ENCODE peak calls at places on chromosomes 1 and 21, in eight cellular contexts. G is stimulated activated CD8-positive, alpha-beta memory T cell treated with anti-CD3 and anti-CD28 coated beads, Interleukin-7, amount 100 ng/mL, for 1 hour; H is effector memory CD4-positive, alpha-beta T cell; D is smooth muscle cell of the brain vasculature; W is activated T-helper 9 cell treated with anti-CD3 and anti-CD28 coated beads, Interleukin-2, amount 50 U/mL, for 16 hours; T is A172; K is HEK293T; Q is LHCN-M2. A is an unnamed sample.

GRCh38 chr1:10795305-10796021 is 983 bp downstream of the CASZ1 start:
- DNase-seq in T (no peak), G (no peak), Q (no peak), D (no peak), K (no peak), W (no peak), H (no peak), A (peak)

GRCh38 chr1:26956321-26956720 is 3.9 kb downstream of the KDF1 start:
- DNase-seq in Q (no peak), T (no peak), D (no peak), K (no peak), H (no peak), W (no peak), G (no peak), A (no peak)

GRCh38 chr1:246162560-246162959 is 344.5 kb downstream of the SMYD3 start:
- DNase-seq in Q (no peak), D (no peak), G (no peak), W (no peak), H (no peak), T (no peak), K (no peak), A (no peak)

GRCh38 chr21:28538987-28539622 is 453.6 kb downstream of the LTN1 start:
- DNase-seq in H (no peak), Q (peak), G (no peak), W (no peak), K (no peak), D (no peak), T (peak), A (no peak)

GRCh38 chr21:38646213-38646837 is 148.0 kb upstream of the ERG start:
- DNase-seq in G (no peak), H (no peak), T (peak), K (no peak), D (no peak), Q (peak), W (no peak), A (no peak)

GRCh38 chr1:111624382-111624781 is 4.8 kb downstream of the RAP1A start:
- DNase-seq in T (no peak), H (no peak), K (no peak), D (no peak), G (no peak), W (no peak), Q (no peak), A (no peak)

GRCh38 chr1:100354971-100355394 is 2.7 kb downstream of the CDC14A start:
- DNase-seq in G (no peak), T (peak), D (no peak), Q (no peak), W (no peak), H (no peak), K (peak), A (no peak)

GRCh38 chr1:223201967-223202366 is 58.9 kb upstream of the TLR5 start:
- DNase-seq in G (no peak), Q (no peak), D (no peak), K (no peak), T (no peak), W (no peak), H (no peak), A (no peak)

GRCh38 chr1:82042306-82042705 is 241.6 kb downstream of the ADGRL2 start:
- DNase-seq in D (no peak), W (no peak), G (no peak), H (no peak), Q (no peak), K (no peak), T (no peak), A (no peak)

GRCh38 chr1:168360151-168360550 is 79.5 kb downstream of the TBX19 start:
- DNase-seq in G (no peak), D (no peak), T (no peak), W (no peak), H (no peak), K (no peak), Q (peak), A (no peak)

GRCh38 chr1:52645261-52645660 is 12.3 kb downstream of the SHISAL2A start:
- DNase-seq in H (no peak), T (no peak), D (no peak), K (no peak), Q (no peak), W (no peak), G (no peak), A (no peak)

GRCh38 chr1:22208265-22208972 is 65.5 kb upstream of the WNT4 start:
- DNase-seq in T (no peak), W (no peak), G (no peak), H (no peak), Q (no peak), K (no peak), D (no peak), A (no peak)

GRCh38 chr1:154953611-154954038 is 2.3 kb downstream of the PBXIP1 start:
- DNase-seq in G (no peak), D (no peak), T (no peak), K (no peak), W (no peak), H (no peak), Q (no peak), A (no peak)

GRCh38 chr1:116270316-116271057 is 102.6 kb upstream of the ATP1A1 start:
- DNase-seq in W (no peak), K (no peak), G (no peak), Q (no peak), D (no peak), H (no peak), T (no peak), A (no peak)

GRCh38 chr1:195738971-195739650 is 869.1 kb downstream of the KCNT2 start:
- DNase-seq in K (no peak), G (no peak), W (no peak), H (no peak), Q (no peak), T (peak), D (no peak), A (no peak)

A was measured in upper lobe of right lung.